ENCODE peak calls at places on chromosomes 4 and X, in five cellular contexts. One of them, this sample, is unnamed.

GRCh38 chrX:96770315-96770714 is 85.7 kb downstream of the DIAPH2 start:
- DNase-seq in thoracic aorta: no peak
- DNase-seq in heart right ventricle: no peak
- DNase-seq in OCI-LY7: peak; percentile 23
- DNase-seq in CD8-positive, alpha-beta T cell: no peak
- DNase-seq in this sample: no peak

GRCh38 chr4:60724623-60725022 is 475.5 kb upstream of the ADGRL3 start:
- DNase-seq in thoracic aorta: no peak
- DNase-seq in CD8-positive, alpha-beta T cell: no peak
- DNase-seq in OCI-LY7: no peak
- DNase-seq in heart right ventricle: no peak
- DNase-seq in this sample: peak; percentile 0

GRCh38 chrX:119606508-119607389 is 525 bp upstream of the NKRF start:
- DNase-seq in OCI-LY7: no peak
- DNase-seq in CD8-positive, alpha-beta T cell: no peak
- DNase-seq in heart right ventricle: no peak
- DNase-seq in thoracic aorta: no peak
- DNase-seq in this sample: no peak

GRCh38 chr4:25938251-25939186 is 24.5 kb downstream of the SMIM20 start:
- DNase-seq in OCI-LY7: no peak
- DNase-seq in CD8-positive, alpha-beta T cell: no peak
- DNase-seq in heart right ventricle: peak; percentile 36
- DNase-seq in thoracic aorta: no peak
- DNase-seq in this sample: no peak

GRCh38 chrX:119041175-119041574 is 31.6 kb upstream of the CT47C1 start:
- DNase-seq in thoracic aorta: peak; percentile 43
- DNase-seq in CD8-positive, alpha-beta T cell: no peak
- DNase-seq in heart right ventricle: no peak
- DNase-seq in OCI-LY7: no peak
- DNase-seq in this sample: peak; percentile 87

GRCh38 chr4:87844476-87844875 is 11.7 kb downstream of the MEPE start:
- DNase-seq in heart right ventricle: no peak
- DNase-seq in thoracic aorta: no peak
- DNase-seq in CD8-positive, alpha-beta T cell: no peak
- DNase-seq in OCI-LY7: no peak
- DNase-seq in this sample: no peak

GRCh38 chr4:3405176-3405575 is 36.6 kb upstream of the HGFAC start:
- DNase-seq in CD8-positive, alpha-beta T cell: no peak
- DNase-seq in OCI-LY7: no peak
- DNase-seq in heart right ventricle: no peak
- DNase-seq in thoracic aorta: peak; percentile 28
- DNase-seq in this sample: no peak

GRCh38 chr4:156970501-156971167 is 965 bp downstream of the PDGFC start:
- DNase-seq in heart right ventricle: peak; percentile 64
- DNase-seq in OCI-LY7: no peak
- DNase-seq in thoracic aorta: no peak
- DNase-seq in CD8-positive, alpha-beta T cell: no peak
- DNase-seq in this sample: peak; percentile 66

GRCh38 chr4:77443941-77444340 is 161.7 kb upstream of the CXCL13 start:
- DNase-seq in CD8-positive, alpha-beta T cell: no peak
- DNase-seq in thoracic aorta: no peak
- DNase-seq in heart right ventricle: no peak
- DNase-seq in OCI-LY7: no peak
- DNase-seq in this sample: no peak

GRCh38 chrX:34563809-34564208 is 93.3 kb downstream of the TMEM47 start:
- DNase-seq in CD8-positive, alpha-beta T cell: no peak
- DNase-seq in heart right ventricle: no peak
- DNase-seq in thoracic aorta: no peak
- DNase-seq in OCI-LY7: no peak
- DNase-seq in this sample: no peak

GRCh38 chr4:140257461-140258305 is 103.7 kb upstream of the MAML3 start:
- DNase-seq in OCI-LY7: no peak
- DNase-seq in heart right ventricle: no peak
- DNase-seq in thoracic aorta: no peak
- DNase-seq in CD8-positive, alpha-beta T cell: no peak
- DNase-seq in this sample: no peak

GRCh38 chr4:15988222-15988621 is 25.2 kb upstream of the FGFBP2 start:
- DNase-seq in heart right ventricle: no peak
- DNase-seq in thoracic aorta: no peak
- DNase-seq in OCI-LY7: no peak
- DNase-seq in CD8-positive, alpha-beta T cell: no peak
- DNase-seq in this sample: peak; percentile 13

GRCh38 chrX:135557344-135557743 is 36.9 kb downstream of the INTS6L start:
- DNase-seq in OCI-LY7: no peak
- DNase-seq in heart right ventricle: no peak
- DNase-seq in CD8-positive, alpha-beta T cell: no peak
- DNase-seq in thoracic aorta: no peak
- DNase-seq in this sample: no peak

GRCh38 chr4:24514808-24515207 is 69.5 kb downstream of the DHX15 start:
- DNase-seq in heart right ventricle: no peak
- DNase-seq in OCI-LY7: peak; percentile 18
- DNase-seq in CD8-positive, alpha-beta T cell: no peak
- DNase-seq in thoracic aorta: no peak
- DNase-seq in this sample: no peak

GRCh38 chr4:86791126-86791525 is 58.1 kb downstream of the SLC10A6 start:
- DNase-seq in thoracic aorta: no peak
- DNase-seq in OCI-LY7: peak; percentile 26
- DNase-seq in heart right ventricle: no peak
- DNase-seq in CD8-positive, alpha-beta T cell: no peak
- DNase-seq in this sample: no peak

GRCh38 chr4:186719925-186720694 is 3.5 kb downstream of the FAT1 start:
- DNase-seq in thoracic aorta: no peak
- DNase-seq in OCI-LY7: peak; percentile 52
- DNase-seq in CD8-positive, alpha-beta T cell: no peak
- DNase-seq in heart right ventricle: no peak
- DNase-seq in this sample: peak; percentile 25

GRCh38 chrX:31931225-31931624 is 859.4 kb upstream of the FTHL17 start:
- DNase-seq in heart right ventricle: no peak
- DNase-seq in OCI-LY7: no peak
- DNase-seq in CD8-positive, alpha-beta T cell: no peak
- DNase-seq in thoracic aorta: no peak
- DNase-seq in this sample: peak; percentile 13

GRCh38 chr4:164481306-164482091 is 272.4 kb upstream of the SMIM31 start:
- DNase-seq in thoracic aorta: no peak
- DNase-seq in OCI-LY7: no peak
- DNase-seq in CD8-positive, alpha-beta T cell: no peak
- DNase-seq in heart right ventricle: no peak
- DNase-seq in this sample: no peak

GRCh38 chr4:73734405-73735070 is 5.8 kb upstream of the CXCL8 start:
- DNase-seq in OCI-LY7: no peak
- DNase-seq in CD8-positive, alpha-beta T cell: no peak
- DNase-seq in heart right ventricle: no peak
- DNase-seq in thoracic aorta: no peak
- DNase-seq in this sample: no peak

GRCh38 chr4:119518230-119518892 is 110.2 kb downstream of the PDE5A start:
- DNase-seq in CD8-positive, alpha-beta T cell: no peak
- DNase-seq in heart right ventricle: no peak
- DNase-seq in OCI-LY7: no peak
- DNase-seq in thoracic aorta: no peak
- DNase-seq in this sample: no peak

GRCh38 chrX:149630681-149631292 is 805 bp downstream of the TMEM185A start:
- DNase-seq in CD8-positive, alpha-beta T cell: no peak
- DNase-seq in heart right ventricle: no peak
- DNase-seq in thoracic aorta: no peak
- DNase-seq in OCI-LY7: no peak
- DNase-seq in this sample: peak; percentile 26

GRCh38 chrX:11558972-11559371 is 106.7 kb downstream of the ARHGAP6 start:
- DNase-seq in thoracic aorta: no peak
- DNase-seq in CD8-positive, alpha-beta T cell: peak; percentile 51
- DNase-seq in heart right ventricle: no peak
- DNase-seq in OCI-LY7: peak; percentile 33
- DNase-seq in this sample: peak; percentile 10

GRCh38 chrX:102185967-102186720 is 29.0 kb upstream of the TCP11X1 start:
- DNase-seq in heart right ventricle: no peak
- DNase-seq in CD8-positive, alpha-beta T cell: no peak
- DNase-seq in OCI-LY7: no peak
- DNase-seq in thoracic aorta: no peak
- DNase-seq in this sample: no peak

GRCh38 chr4:22115262-22115661 is 166.7 kb upstream of the KCNIP4 start:
- DNase-seq in CD8-positive, alpha-beta T cell: no peak
- DNase-seq in OCI-LY7: no peak
- DNase-seq in heart right ventricle: no peak
- DNase-seq in thoracic aorta: no peak
- DNase-seq in this sample: no peak

GRCh38 chr4:108037884-108038283 is 48.2 kb downstream of the HADH start:
- DNase-seq in OCI-LY7: no peak
- DNase-seq in heart right ventricle: no peak
- DNase-seq in thoracic aorta: no peak
- DNase-seq in CD8-positive, alpha-beta T cell: no peak
- DNase-seq in this sample: no peak

GRCh38 chr4:139219450-139220055 is 42.5 kb upstream of the ELF2 start:
- DNase-seq in CD8-positive, alpha-beta T cell: no peak
- DNase-seq in OCI-LY7: no peak
- DNase-seq in thoracic aorta: no peak
- DNase-seq in heart right ventricle: no peak
- DNase-seq in this sample: no peak

GRCh38 chr4:88690355-88690754 is 7.3 kb downstream of the NAP1L5 start:
- DNase-seq in thoracic aorta: no peak
- DNase-seq in OCI-LY7: no peak
- DNase-seq in heart right ventricle: no peak
- DNase-seq in CD8-positive, alpha-beta T cell: no peak
- DNase-seq in this sample: no peak

GRCh38 chrX:147741776-147742175 is 169.9 kb upstream of the FMR1 start:
- DNase-seq in thoracic aorta: no peak
- DNase-seq in heart right ventricle: no peak
- DNase-seq in OCI-LY7: no peak
- DNase-seq in CD8-positive, alpha-beta T cell: no peak
- DNase-seq in this sample: no peak

GRCh38 chrX:23883737-23884354 is 23.9 kb downstream of the APOO start:
- DNase-seq in CD8-positive, alpha-beta T cell: no peak
- DNase-seq in OCI-LY7: no peak
- DNase-seq in heart right ventricle: no peak
- DNase-seq in thoracic aorta: no peak
- DNase-seq in this sample: peak; percentile 40

GRCh38 chr4:158161561-158162354 is 11.1 kb downstream of the GASK1B start:
- DNase-seq in CD8-positive, alpha-beta T cell: no peak
- DNase-seq in OCI-LY7: no peak
- DNase-seq in thoracic aorta: peak; percentile 48
- DNase-seq in heart right ventricle: no peak
- DNase-seq in this sample: no peak

DNA sequence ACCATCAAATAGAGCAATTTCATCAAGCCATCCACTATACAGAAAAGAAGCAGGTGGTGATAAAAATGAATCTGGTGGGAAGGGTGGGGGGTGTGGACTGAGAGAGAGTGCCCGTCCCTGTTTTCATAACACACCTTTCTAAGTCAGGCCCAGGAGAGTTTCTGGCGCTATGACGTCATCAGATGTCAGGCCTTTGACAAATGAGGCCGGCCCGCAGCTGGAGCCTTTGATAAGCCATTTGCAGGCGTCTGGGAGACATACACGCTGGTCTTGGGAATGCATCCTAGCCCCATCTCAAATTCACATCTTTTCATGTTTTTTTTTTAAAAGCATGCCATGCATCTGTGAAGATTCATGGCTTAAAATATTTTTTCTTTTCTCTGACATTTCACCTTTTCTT is 404.5 kb downstream of the BCOR start:
- DNase-seq in OCI-LY7: no peak
- DNase-seq in CD8-positive, alpha-beta T cell: no peak
- DNase-seq in heart right ventricle: no peak
- DNase-seq in thoracic aorta: no peak
- DNase-seq in this sample: peak; percentile 18
- H3K27ac ChIP-seq in OCI-LY7: no peak overlapping the region
- H3K27ac ChIP-seq in CD8-positive, alpha-beta T cell: no peak overlapping the region
- H3K27ac ChIP-seq in heart right ventricle: no peak overlapping the region
- H3K27ac ChIP-seq in thoracic aorta: no peak overlapping the region
- H3K27ac ChIP-seq in this sample: no peak overlapping the region

GRCh38 chrX:19361701-19362100 is 18.0 kb downstream of the PDHA1 start:
- DNase-seq in CD8-positive, alpha-beta T cell: no peak
- DNase-seq in heart right ventricle: no peak
- DNase-seq in OCI-LY7: no peak
- DNase-seq in thoracic aorta: no peak
- DNase-seq in this sample: no peak
- H3K36me3 ChIP-seq in CD8-positive, alpha-beta T cell: peaks cover 21% of the 10 kb centered on the region
- H3K36me3 ChIP-seq in heart right ventricle: no peaks in the 10 kb centered on the region
- H3K36me3 ChIP-seq in OCI-LY7: peaks cover 72% of the 10 kb centered on the region
- H3K36me3 ChIP-seq in thoracic aorta: peaks cover 6% of the 10 kb centered on the region
- H3K36me3 ChIP-seq in this sample: peaks cover 3% of the 10 kb centered on the region

GRCh38 chr4:52265781-52266525 is 214.8 kb downstream of the SPATA18 start:
- DNase-seq in heart right ventricle: no peak
- DNase-seq in thoracic aorta: no peak
- DNase-seq in OCI-LY7: no peak
- DNase-seq in CD8-positive, alpha-beta T cell: no peak
- DNase-seq in this sample: no peak
- H3K27ac ChIP-seq in heart right ventricle: no peak overlapping the region
- H3K27ac ChIP-seq in thoracic aorta: peak overlapping the region; percentile 52
- H3K27ac ChIP-seq in OCI-LY7: no peak overlapping the region
- H3K27ac ChIP-seq in CD8-positive, alpha-beta T cell: no peak overlapping the region
- H3K27ac ChIP-seq in this sample: no peak overlapping the region

GRCh38 chr4:106289737-106290136 is 26.3 kb downstream of the TBCK start:
- DNase-seq in heart right ventricle: no peak
- DNase-seq in thoracic aorta: no peak
- DNase-seq in CD8-positive, alpha-beta T cell: no peak
- DNase-seq in OCI-LY7: no peak
- DNase-seq in this sample: no peak
- H3K36me3 ChIP-seq in heart right ventricle: no peaks in the 10 kb centered on the region
- H3K36me3 ChIP-seq in thoracic aorta: peaks cover 17% of the 10 kb centered on the region
- H3K36me3 ChIP-seq in CD8-positive, alpha-beta T cell: peaks cover 13% of the 10 kb centered on the region
- H3K36me3 ChIP-seq in OCI-LY7: peaks cover 26% of the 10 kb centered on the region
- H3K36me3 ChIP-seq in this sample: peaks cover 10% of the 10 kb centered on the region

DNA sequence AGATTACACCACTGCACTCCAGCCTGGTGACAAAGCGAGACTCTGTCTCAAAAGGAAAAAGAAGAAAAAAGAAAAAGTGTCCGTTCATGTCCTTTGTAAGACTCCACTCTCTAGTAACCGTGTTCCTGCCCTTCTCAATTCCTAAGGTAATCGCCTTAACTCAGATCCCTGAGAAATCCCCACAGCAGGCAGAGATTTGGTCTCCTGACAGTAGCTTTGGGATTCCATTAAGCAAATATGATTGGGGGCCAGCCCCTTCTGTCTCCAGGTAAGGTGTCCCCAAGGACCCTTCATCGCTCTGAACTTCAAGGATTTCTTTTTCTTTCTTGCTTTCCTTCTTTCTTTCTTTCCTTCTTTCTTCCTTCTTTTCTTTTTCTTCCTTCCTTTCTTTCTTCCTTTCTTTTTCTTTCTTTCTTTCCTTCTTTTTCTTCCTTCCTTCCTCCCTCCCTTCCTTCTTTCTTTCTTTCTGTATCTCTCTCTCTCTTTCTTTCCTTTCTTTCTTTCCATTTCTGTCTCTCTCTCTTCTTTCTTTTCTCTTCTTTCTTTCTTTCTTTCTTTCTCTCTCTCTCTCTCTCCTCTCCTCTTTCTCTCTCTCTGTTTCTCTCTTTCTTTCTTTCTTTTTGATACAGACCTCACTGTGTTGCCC is 2.1 kb upstream of the ASMT start:
- DNase-seq in OCI-LY7: no peak
- DNase-seq in heart right ventricle: no peak
- DNase-seq in CD8-positive, alpha-beta T cell: no peak
- DNase-seq in thoracic aorta: no peak
- DNase-seq in this sample: no peak
- H3K27ac ChIP-seq in OCI-LY7: no peak overlapping the region
- H3K27ac ChIP-seq in heart right ventricle: no peak overlapping the region
- H3K27ac ChIP-seq in CD8-positive, alpha-beta T cell: no peak overlapping the region
- H3K27ac ChIP-seq in thoracic aorta: no peak overlapping the region
- H3K27ac ChIP-seq in this sample: no peak overlapping the region

This sample was measured in small intestine.